ENCODE peak calls at places on chromosomes 5 and 9, in six cellular contexts. F, V, A, J, O and E are unnamed samples. For H3K4me1, the result is how much of the 10 kb centered on the place peaks cover.

GRCh38 chr5:132526974-132527564 is 16.3 kb downstream of the IL5 start:
- DNase-seq in V (no peak), A (no peak), F (no peak), O (no peak), J (no peak), E (no peak)

GRCh38 chr9:127742435-127743088 is 7.5 kb upstream of the TOR2A start:
- DNase-seq in V (no peak), J (peak), A (peak), O (peak), F (no peak), E (no peak)

GRCh38 chr5:142590451-142591240 is 95.2 kb downstream of the FGF1 start:
- DNase-seq in V (no peak), F (no peak), J (no peak), A (no peak), O (no peak), E (no peak)

GRCh38 chr9:132631280-132631679 is 38.5 kb downstream of the DDX31 start:
- DNase-seq in A (peak), F (no peak), V (no peak), O (peak), J (no peak), E (no peak)

GRCh38 chr5:34639852-34640626 is 16.1 kb upstream of the RAI14 start:
- DNase-seq in A (no peak), J (peak), V (no peak), O (peak), F (no peak), E (no peak)

GRCh38 chr9:84501587-84501986 is 161.0 kb upstream of the SLC28A3 start:
- DNase-seq in J (no peak), F (no peak), A (no peak), V (no peak), O (no peak), E (no peak)

GRCh38 chr5:157602505-157602904 is 26.9 kb upstream of the ADAM19 start:
- DNase-seq in O (no peak), F (no peak), J (no peak), V (no peak), A (peak), E (no peak)

GRCh38 chr5:156121834-156122386 is 205.1 kb upstream of the SGCD start:
- DNase-seq in F (no peak), J (no peak), A (no peak), V (no peak), O (no peak), E (no peak)

GRCh38 chr9:78866228-78867132 is 569.6 kb downstream of the PSAT1 start:
- DNase-seq in F (no peak), A (peak), V (no peak), O (peak), J (peak), E (no peak)

GRCh38 chr5:53256746-53257145 is 147.2 kb upstream of the MOCS2 start:
- DNase-seq in V (no peak), A (no peak), O (peak), F (no peak), J (peak), E (no peak)

GRCh38 chr5:139708877-139709586 is 60.9 kb downstream of the CXXC5 start:
- DNase-seq in J (peak), F (no peak), V (peak), A (peak), O (peak), E (peak)

GRCh38 chr5:55498466-55498865 is 36.3 kb downstream of the PLPP1 start:
- DNase-seq in V (no peak), O (peak), F (no peak), A (no peak), J (no peak), E (no peak)

GRCh38 chr5:95808013-95808685 is 14.4 kb downstream of the GLRX start:
- DNase-seq in A (no peak), J (no peak), O (no peak), V (no peak), F (no peak), E (no peak)

GRCh38 chr9:96553070-96553469 is 66.6 kb downstream of the CDC14B start:
- DNase-seq in F (no peak), A (no peak), J (peak), V (no peak), O (peak), E (no peak)

GRCh38 chr9:74946686-74947085 is 6.0 kb downstream of the C9orf40 start:
- DNase-seq in A (no peak), V (no peak), O (no peak), F (no peak), J (no peak), E (no peak)

GRCh38 chr9:17065062-17065461 is 69.8 kb upstream of the CNTLN start:
- DNase-seq in A (no peak), J (peak), F (no peak), V (no peak), O (no peak), E (no peak)

GRCh38 chr9:113155911-113156559 is 5.2 kb downstream of the SLC31A2 start:
- DNase-seq in V (no peak), A (no peak), J (no peak), O (no peak), F (peak), E (no peak)

GRCh38 chr9:125600194-125600593 is 106.8 kb downstream of the MAPKAP1 start:
- DNase-seq in O (no peak), V (no peak), A (no peak), J (no peak), F (no peak), E (no peak)

GRCh38 chr9:94993141-94993820 is 266.8 kb downstream of the AOPEP start:
- DNase-seq in V (no peak), O (no peak), A (no peak), F (no peak), J (no peak), E (no peak)

GRCh38 chr9:109771084-109771483 is 8.9 kb upstream of the PALM2AKAP2 start:
- DNase-seq in J (peak), O (peak), F (no peak), A (no peak), V (no peak), E (no peak)

GRCh38 chr5:170269579-170269978 is 28.0 kb downstream of the LCP2 start:
- DNase-seq in J (no peak), O (no peak), F (no peak), V (no peak), A (no peak), E (no peak)

GRCh38 chr9:72954431-72955420 is 1.9 kb upstream of the ALDH1A1 start:
- DNase-seq in J (peak), O (peak), V (no peak), A (no peak), F (no peak), E (no peak)

GRCh38 chr9:113654605-113655193 is 191.2 kb downstream of the RGS3 start:
- DNase-seq in A (no peak), O (peak), F (no peak), J (peak), V (peak), E (peak)

GRCh38 chr9:5326893-5327548 is 12.7 kb downstream of the RLN1 start:
- DNase-seq in J (peak), V (no peak), A (no peak), F (peak), O (peak), E (no peak)

GRCh38 chr9:35357116-35357515 is 132.8 kb upstream of the RUSC2 start:
- DNase-seq in J (no peak), F (no peak), V (no peak), O (no peak), A (no peak), E (no peak)

GRCh38 chr9:35350827-35351549 is 138.9 kb upstream of the RUSC2 start:
- DNase-seq in V (no peak), J (peak), F (no peak), O (peak), A (no peak), E (no peak)

GRCh38 chr9:35353731-35354365 is 136.1 kb upstream of the RUSC2 start:
- DNase-seq in V (no peak), J (no peak), A (no peak), O (peak), F (no peak), E (no peak)

GRCh38 chr9:35357826-35358225 is 132.1 kb upstream of the RUSC2 start:
- DNase-seq in A (no peak), F (no peak), O (no peak), V (no peak), J (no peak), E (no peak)

DNA sequence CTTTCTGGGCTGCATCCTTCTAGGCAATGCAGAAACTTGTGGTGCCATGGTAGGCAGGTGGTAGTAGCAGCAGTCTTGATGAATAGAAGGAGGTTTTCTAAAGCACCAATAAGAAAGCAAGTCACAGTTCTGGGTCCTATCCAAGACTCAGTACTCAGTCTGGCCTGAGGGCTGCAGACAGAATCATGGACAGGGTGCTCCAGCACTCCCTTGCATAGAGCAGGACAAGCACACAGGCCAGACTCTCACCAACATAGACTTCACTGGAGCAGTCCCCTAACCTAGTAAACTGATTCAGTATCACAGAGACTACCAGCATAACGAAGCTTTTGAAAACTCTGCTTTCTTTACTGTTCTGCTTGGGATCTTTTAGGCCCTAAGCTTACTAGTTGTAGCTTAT is 134.0 kb upstream of the RUSC2 start:
- DNase-seq in J (no peak), F (no peak), A (no peak), V (no peak), O (no peak), E (no peak)
- H3K4me1 ChIP-seq in J (under half), F (under half), A (under half), V (under half), O (under half), E (under half)

DNA sequence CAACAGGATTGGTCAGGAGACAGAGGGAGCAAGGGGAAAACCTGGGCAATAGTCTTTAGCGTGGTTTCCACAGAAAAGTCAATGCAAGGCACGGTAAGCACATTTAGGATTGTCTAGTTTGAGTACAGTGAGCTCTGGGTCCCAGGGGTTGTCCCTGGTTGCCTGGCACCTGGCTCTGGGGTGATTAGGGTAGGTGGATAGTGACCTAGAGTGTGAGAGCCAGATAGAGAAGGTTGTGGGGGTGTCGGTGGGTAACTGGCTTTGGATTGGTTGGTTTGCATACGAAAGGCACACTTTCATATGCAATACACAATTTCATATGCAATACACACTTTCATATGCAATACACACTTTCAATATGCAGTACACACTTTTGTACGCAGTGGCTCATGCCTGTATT is 20.1 kb upstream of the GOLM1 start:
- DNase-seq in O (no peak), J (no peak), F (no peak), A (no peak), V (no peak), E (no peak)
- H3K4me1 ChIP-seq in O (under half), J (under half), F (under half), A (under half), V (under half), E (under half)

GRCh38 chr9:37953775-37954437 is 50.0 kb upstream of the SLC25A51 start:
- DNase-seq in V (peak), A (peak), O (peak), J (peak), F (no peak), E (no peak)

GRCh38 chr9:37951671-37952579 is 48.0 kb upstream of the SLC25A51 start:
- DNase-seq in A (peak), O (no peak), F (no peak), J (no peak), V (no peak), E (no peak)

GRCh38 chr9:37954581-37954981 is 50.7 kb upstream of the SLC25A51 start:
- DNase-seq in F (no peak), V (no peak), O (no peak), J (no peak), A (no peak), E (no peak)

GRCh38 chr9:37953204-37953774 is 49.4 kb upstream of the SLC25A51 start:
- DNase-seq in F (no peak), A (no peak), O (no peak), V (no peak), J (no peak), E (no peak)

GRCh38 chr9:37952731-37953130 is 48.8 kb upstream of the SLC25A51 start:
- DNase-seq in F (no peak), V (no peak), J (peak), O (peak), A (peak), E (no peak)
- H3K4me1 ChIP-seq in F (under half), V (under half), J (under half), O (under half), A (under half), E (half or more)

GRCh38 chr5:151123897-151124751 is 33.5 kb downstream of the ANXA6 start:
- DNase-seq in A (no peak), V (peak), F (no peak), J (peak), O (peak), E (peak)

GRCh38 chr5:151127926-151128325 is 29.7 kb downstream of the ANXA6 start:
- DNase-seq in O (no peak), A (no peak), V (peak), J (no peak), F (no peak), E (no peak)

GRCh38 chr5:151122828-151123227 is 34.8 kb downstream of the ANXA6 start:
- DNase-seq in A (no peak), V (no peak), J (no peak), O (no peak), F (no peak), E (no peak)

GRCh38 chr5:151126199-151126645 is 31.4 kb downstream of the ANXA6 start:
- DNase-seq in A (no peak), F (peak), O (peak), J (peak), V (peak), E (peak)

DNA sequence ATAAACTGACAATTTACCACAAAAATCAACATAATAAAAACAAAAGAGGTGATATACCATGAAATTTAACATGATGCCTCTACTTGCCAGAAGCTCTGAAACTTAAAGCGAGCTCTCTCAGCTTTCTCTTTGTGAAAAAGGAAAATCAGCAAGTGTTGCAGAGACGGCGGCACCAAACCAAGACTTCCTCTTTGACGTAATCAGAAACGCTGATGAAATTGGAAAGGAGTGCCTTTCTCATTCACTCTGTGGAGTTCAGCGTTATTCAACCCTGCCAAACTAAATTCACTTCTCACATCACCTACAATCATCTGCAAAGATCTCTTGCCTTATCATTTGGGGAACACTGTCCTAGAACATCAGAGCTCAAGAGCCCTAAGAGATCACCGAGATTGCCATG is 32.2 kb downstream of the ANXA6 start:
- DNase-seq in V (peak), A (no peak), J (no peak), F (peak), O (no peak), E (no peak)
- H3K4me1 ChIP-seq in V (under half), A (under half), J (under half), F (under half), O (under half), E (under half)

GRCh38 chr5:149138182-149138923 is 2.9 kb upstream of the ABLIM3 start:
- DNase-seq in A (no peak), F (no peak), O (no peak), V (no peak), J (no peak), E (no peak)
- H3K4me1 ChIP-seq in A (under half), F (under half), O (under half), V (under half), J (under half), E (half or more)

GRCh38 chr9:30289435-30289834 is 2095.0 kb upstream of the ACO1 start:
- DNase-seq in J (no peak), V (no peak), F (no peak), A (no peak), O (no peak), E (no peak)

GRCh38 chr9:30293231-30293630 is 2091.2 kb upstream of the ACO1 start:
- DNase-seq in V (no peak), J (no peak), F (no peak), A (no peak), O (no peak), E (no peak)
- H3K4me1 ChIP-seq in V (under half), J (under half), F (under half), A (under half), O (under half), E (under half)

GRCh38 chr5:59253625-59254024 is 639.9 kb downstream of the PDE4D start:
- DNase-seq in J (no peak), F (no peak), V (no peak), O (no peak), A (no peak), E (no peak)
- H3K4me1 ChIP-seq in J (under half), F (under half), V (under half), O (under half), A (under half), E (under half)

GRCh38 chr9:70564464-70565190 is 150.2 kb upstream of the KLF9 start:
- DNase-seq in F (no peak), V (no peak), J (no peak), A (no peak), O (no peak), E (no peak)
- H3K4me1 ChIP-seq in F (under half), V (under half), J (under half), A (under half), O (under half), E (under half)

DNA sequence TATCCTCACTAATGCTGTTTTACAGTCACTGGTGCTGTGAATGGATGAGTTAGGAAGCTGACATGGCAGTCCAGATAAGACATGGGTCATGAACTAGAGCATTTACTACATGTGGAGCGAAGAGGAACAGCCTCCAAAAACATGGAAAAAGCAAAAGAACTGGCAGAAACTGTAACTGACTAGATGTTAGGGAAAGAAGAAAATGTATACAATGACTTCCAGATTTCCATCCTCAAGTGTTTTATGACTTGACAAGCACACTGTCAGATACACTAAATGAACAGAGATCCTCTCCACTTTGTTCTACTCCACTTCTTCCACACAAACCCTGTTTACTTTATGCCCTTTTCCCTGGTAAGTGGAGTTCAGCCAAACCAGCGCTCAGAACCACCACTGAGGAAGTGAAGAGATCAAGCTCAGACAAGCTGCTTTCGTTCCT is 11.5 kb downstream of the HMGCS1 start:
- DNase-seq in F (no peak), V (no peak), O (peak), A (no peak), J (peak), E (no peak)
- H3K4me1 ChIP-seq in F (under half), V (under half), O (under half), A (under half), J (under half), E (under half)

DNA sequence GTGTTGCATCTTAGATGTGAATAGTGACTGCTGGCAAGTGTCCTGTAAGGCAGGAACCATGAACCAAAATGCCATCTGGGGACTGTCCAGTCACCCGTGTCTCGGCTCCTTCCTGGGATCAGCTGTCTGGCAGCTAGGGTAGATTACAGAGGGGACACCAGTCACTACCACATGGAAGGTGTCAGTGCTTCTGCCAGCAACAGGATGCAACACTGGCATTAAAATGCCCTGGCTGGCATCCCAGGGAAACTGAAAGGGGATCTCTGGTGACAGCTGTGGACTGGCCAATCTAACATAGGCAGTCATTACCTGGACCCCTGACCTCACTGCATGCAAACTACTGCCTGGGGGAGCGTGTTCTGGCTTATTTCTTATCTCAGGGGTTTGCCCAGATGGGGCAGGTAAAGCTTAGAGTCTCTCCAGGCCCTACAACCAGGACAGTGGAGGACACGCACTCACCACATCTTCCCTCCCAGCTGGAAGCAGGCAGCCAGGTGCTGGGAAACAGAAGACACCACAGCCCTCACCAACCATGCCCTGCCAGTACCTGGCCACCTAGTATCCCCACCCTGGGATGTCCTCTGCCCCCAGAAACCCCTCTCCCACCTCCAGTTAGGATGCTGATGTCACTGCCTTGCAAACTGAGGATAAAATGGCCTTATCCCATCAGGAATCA is 83.8 kb downstream of the SEMA4D start:
- DNase-seq in J (no peak), V (no peak), F (no peak), O (no peak), A (no peak), E (peak)
- H3K4me1 ChIP-seq in J (under half), V (under half), F (half or more), O (under half), A (under half), E (under half)